ENCODE peak calls at places on chromosomes 13 and 19, in ten cellular contexts. One of them, this sample, is unnamed.

GRCh38 chr13:106078191-106078590 is 457.3 kb downstream of the EFNB2 start:
- DNase-seq in esophagus squamous epithelium: no peak
- DNase-seq in RCC 7860: no peak
- DNase-seq in CD8-positive, alpha-beta memory T cell: no peak
- DNase-seq in kidney: no peak
- DNase-seq in activated CD4-positive, CD25-positive, alpha-beta regulatory T cell: no peak
- DNase-seq in stimulated activated CD4-positive, alpha-beta T cell treated with anti-CD3 and anti-CD28 coated beads, Interleukin-1b, Interleukin-23, amount 100 ng/mL, for 24 hours: no peak
- DNase-seq in omental fat pad: no peak
- DNase-seq in skeletal muscle cell: no peak
- DNase-seq in AG08396: no peak
- DNase-seq in this sample: no peak

GRCh38 chr13:95254341-95254740 is 46.9 kb downstream of the ABCC4 start:
- DNase-seq in AG08396: no peak
- DNase-seq in esophagus squamous epithelium: no peak
- DNase-seq in stimulated activated CD4-positive, alpha-beta T cell treated with anti-CD3 and anti-CD28 coated beads, Interleukin-1b, Interleukin-23, amount 100 ng/mL, for 24 hours: no peak
- DNase-seq in kidney: no peak
- DNase-seq in activated CD4-positive, CD25-positive, alpha-beta regulatory T cell: no peak
- DNase-seq in CD8-positive, alpha-beta memory T cell: no peak
- DNase-seq in skeletal muscle cell: no peak
- DNase-seq in omental fat pad: no peak
- DNase-seq in RCC 7860: peak; percentile 56
- DNase-seq in this sample: no peak

GRCh38 chr19:7215176-7215575 is 79.0 kb downstream of the INSR start:
- DNase-seq in kidney: no peak
- DNase-seq in activated CD4-positive, CD25-positive, alpha-beta regulatory T cell: no peak
- DNase-seq in omental fat pad: no peak
- DNase-seq in skeletal muscle cell: no peak
- DNase-seq in AG08396: no peak
- DNase-seq in RCC 7860: no peak
- DNase-seq in esophagus squamous epithelium: no peak
- DNase-seq in stimulated activated CD4-positive, alpha-beta T cell treated with anti-CD3 and anti-CD28 coated beads, Interleukin-1b, Interleukin-23, amount 100 ng/mL, for 24 hours: no peak
- DNase-seq in CD8-positive, alpha-beta memory T cell: no peak
- DNase-seq in this sample: no peak

GRCh38 chr13:24626449-24626848 is 53.8 kb upstream of the ATP12A start:
- DNase-seq in CD8-positive, alpha-beta memory T cell: peak; percentile 17
- DNase-seq in omental fat pad: no peak
- DNase-seq in esophagus squamous epithelium: no peak
- DNase-seq in skeletal muscle cell: no peak
- DNase-seq in AG08396: no peak
- DNase-seq in activated CD4-positive, CD25-positive, alpha-beta regulatory T cell: peak; percentile 37
- DNase-seq in kidney: no peak
- DNase-seq in stimulated activated CD4-positive, alpha-beta T cell treated with anti-CD3 and anti-CD28 coated beads, Interleukin-1b, Interleukin-23, amount 100 ng/mL, for 24 hours: no peak
- DNase-seq in RCC 7860: no peak
- DNase-seq in this sample: no peak

GRCh38 chr13:25872871-25873607 is 178.8 kb downstream of the SHISA2 start:
- DNase-seq in omental fat pad: no peak
- DNase-seq in skeletal muscle cell: no peak
- DNase-seq in RCC 7860: peak; percentile 24
- DNase-seq in AG08396: no peak
- DNase-seq in CD8-positive, alpha-beta memory T cell: no peak
- DNase-seq in activated CD4-positive, CD25-positive, alpha-beta regulatory T cell: no peak
- DNase-seq in kidney: no peak
- DNase-seq in stimulated activated CD4-positive, alpha-beta T cell treated with anti-CD3 and anti-CD28 coated beads, Interleukin-1b, Interleukin-23, amount 100 ng/mL, for 24 hours: peak; percentile 6
- DNase-seq in esophagus squamous epithelium: no peak
- DNase-seq in this sample: no peak

GRCh38 chr19:34308381-34309367 is 54.3 kb downstream of the GARRE1 start:
- DNase-seq in stimulated activated CD4-positive, alpha-beta T cell treated with anti-CD3 and anti-CD28 coated beads, Interleukin-1b, Interleukin-23, amount 100 ng/mL, for 24 hours: no peak
- DNase-seq in activated CD4-positive, CD25-positive, alpha-beta regulatory T cell: no peak
- DNase-seq in skeletal muscle cell: no peak
- DNase-seq in AG08396: no peak
- DNase-seq in kidney: no peak
- DNase-seq in CD8-positive, alpha-beta memory T cell: no peak
- DNase-seq in RCC 7860: no peak
- DNase-seq in omental fat pad: no peak
- DNase-seq in esophagus squamous epithelium: no peak
- DNase-seq in this sample: no peak

GRCh38 chr13:52767949-52768516 is 28.4 kb upstream of the CNMD start:
- DNase-seq in AG08396: no peak
- DNase-seq in kidney: no peak
- DNase-seq in activated CD4-positive, CD25-positive, alpha-beta regulatory T cell: no peak
- DNase-seq in RCC 7860: no peak
- DNase-seq in skeletal muscle cell: no peak
- DNase-seq in stimulated activated CD4-positive, alpha-beta T cell treated with anti-CD3 and anti-CD28 coated beads, Interleukin-1b, Interleukin-23, amount 100 ng/mL, for 24 hours: no peak
- DNase-seq in CD8-positive, alpha-beta memory T cell: no peak
- DNase-seq in esophagus squamous epithelium: no peak
- DNase-seq in omental fat pad: no peak
- DNase-seq in this sample: no peak

GRCh38 chr13:105464249-105464648 is 1071.2 kb downstream of the EFNB2 start:
- DNase-seq in stimulated activated CD4-positive, alpha-beta T cell treated with anti-CD3 and anti-CD28 coated beads, Interleukin-1b, Interleukin-23, amount 100 ng/mL, for 24 hours: no peak
- DNase-seq in kidney: no peak
- DNase-seq in omental fat pad: no peak
- DNase-seq in CD8-positive, alpha-beta memory T cell: no peak
- DNase-seq in esophagus squamous epithelium: no peak
- DNase-seq in RCC 7860: no peak
- DNase-seq in AG08396: no peak
- DNase-seq in activated CD4-positive, CD25-positive, alpha-beta regulatory T cell: no peak
- DNase-seq in skeletal muscle cell: no peak
- DNase-seq in this sample: no peak

GRCh38 chr19:459724-460511 is 915 bp downstream of the SHC2 start:
- DNase-seq in esophagus squamous epithelium: no peak
- DNase-seq in AG08396: peak; percentile 88
- DNase-seq in omental fat pad: no peak
- DNase-seq in kidney: peak; percentile 89
- DNase-seq in stimulated activated CD4-positive, alpha-beta T cell treated with anti-CD3 and anti-CD28 coated beads, Interleukin-1b, Interleukin-23, amount 100 ng/mL, for 24 hours: no peak
- DNase-seq in activated CD4-positive, CD25-positive, alpha-beta regulatory T cell: no peak
- DNase-seq in RCC 7860: no peak
- DNase-seq in CD8-positive, alpha-beta memory T cell: no peak
- DNase-seq in skeletal muscle cell: no peak
- DNase-seq in this sample: peak; percentile 38

GRCh38 chr13:107233541-107233940 is 665.6 kb upstream of the ARGLU1 start:
- DNase-seq in AG08396: no peak
- DNase-seq in CD8-positive, alpha-beta memory T cell: no peak
- DNase-seq in stimulated activated CD4-positive, alpha-beta T cell treated with anti-CD3 and anti-CD28 coated beads, Interleukin-1b, Interleukin-23, amount 100 ng/mL, for 24 hours: no peak
- DNase-seq in skeletal muscle cell: no peak
- DNase-seq in omental fat pad: no peak
- DNase-seq in kidney: no peak
- DNase-seq in activated CD4-positive, CD25-positive, alpha-beta regulatory T cell: no peak
- DNase-seq in esophagus squamous epithelium: no peak
- DNase-seq in RCC 7860: no peak
- DNase-seq in this sample: no peak

GRCh38 chr19:633786-634639 is 676 bp upstream of the POLRMT start:
- DNase-seq in AG08396: no peak
- DNase-seq in stimulated activated CD4-positive, alpha-beta T cell treated with anti-CD3 and anti-CD28 coated beads, Interleukin-1b, Interleukin-23, amount 100 ng/mL, for 24 hours: no peak
- DNase-seq in RCC 7860: no peak
- DNase-seq in activated CD4-positive, CD25-positive, alpha-beta regulatory T cell: no peak
- DNase-seq in CD8-positive, alpha-beta memory T cell: no peak
- DNase-seq in omental fat pad: no peak
- DNase-seq in kidney: no peak
- DNase-seq in esophagus squamous epithelium: no peak
- DNase-seq in skeletal muscle cell: no peak
- DNase-seq in this sample: no peak

GRCh38 chr19:38875656-38876345 is 2.3 kb downstream of the RINL start:
- DNase-seq in AG08396: no peak
- DNase-seq in skeletal muscle cell: no peak
- DNase-seq in esophagus squamous epithelium: no peak
- DNase-seq in RCC 7860: no peak
- DNase-seq in activated CD4-positive, CD25-positive, alpha-beta regulatory T cell: no peak
- DNase-seq in kidney: no peak
- DNase-seq in CD8-positive, alpha-beta memory T cell: no peak
- DNase-seq in stimulated activated CD4-positive, alpha-beta T cell treated with anti-CD3 and anti-CD28 coated beads, Interleukin-1b, Interleukin-23, amount 100 ng/mL, for 24 hours: no peak
- DNase-seq in omental fat pad: no peak
- DNase-seq in this sample: no peak

GRCh38 chr13:35887028-35887666 is 244.0 kb downstream of the DCLK1 start:
- DNase-seq in stimulated activated CD4-positive, alpha-beta T cell treated with anti-CD3 and anti-CD28 coated beads, Interleukin-1b, Interleukin-23, amount 100 ng/mL, for 24 hours: no peak
- DNase-seq in skeletal muscle cell: no peak
- DNase-seq in kidney: no peak
- DNase-seq in esophagus squamous epithelium: no peak
- DNase-seq in omental fat pad: no peak
- DNase-seq in activated CD4-positive, CD25-positive, alpha-beta regulatory T cell: no peak
- DNase-seq in RCC 7860: no peak
- DNase-seq in CD8-positive, alpha-beta memory T cell: no peak
- DNase-seq in AG08396: no peak
- DNase-seq in this sample: no peak

GRCh38 chr13:44364601-44365000 is 9.0 kb upstream of the SERP2 start:
- DNase-seq in AG08396: no peak
- DNase-seq in esophagus squamous epithelium: no peak
- DNase-seq in skeletal muscle cell: no peak
- DNase-seq in stimulated activated CD4-positive, alpha-beta T cell treated with anti-CD3 and anti-CD28 coated beads, Interleukin-1b, Interleukin-23, amount 100 ng/mL, for 24 hours: no peak
- DNase-seq in CD8-positive, alpha-beta memory T cell: no peak
- DNase-seq in kidney: no peak
- DNase-seq in omental fat pad: no peak
- DNase-seq in RCC 7860: peak; percentile 81
- DNase-seq in activated CD4-positive, CD25-positive, alpha-beta regulatory T cell: no peak
- DNase-seq in this sample: no peak

This sample was measured in B cell.